ENCODE peak calls at places on chromosomes 4 and X, in seven cellular contexts. T, H, G, P, S, Z and B are unnamed samples.

GRCh38 chrX:110050885-110051284 is 48.0 kb downstream of the TMEM164 start:
- DNase-seq in H (no peak), Z (no peak), S (no peak), G (no peak), T (no peak), P (no peak), B (no peak)

GRCh38 chrX:20252392-20253231 is 14.1 kb downstream of the RPS6KA3 start:
- DNase-seq in Z (peak), T (peak), H (peak), P (no peak), G (peak), S (peak), B (peak)

GRCh38 chrX:49919617-49920016 is 2.8 kb upstream of the CLCN5 start:
- DNase-seq in P (peak), T (peak), G (peak), H (peak), S (peak), Z (no peak), B (peak)

GRCh38 chr4:152919826-152920225 is 16.3 kb upstream of the FHDC1 start:
- DNase-seq in H (no peak), S (no peak), Z (no peak), P (no peak), T (no peak), G (no peak), B (no peak)

GRCh38 chr4:133152801-133153526 is 3.9 kb downstream of the PCDH10 start:
- DNase-seq in G (peak), T (peak), S (peak), Z (no peak), P (no peak), H (no peak), B (peak)

GRCh38 chr4:181261279-181261678 is 981.9 kb upstream of the TENM3 start:
- DNase-seq in H (peak), Z (no peak), G (peak), P (peak), T (no peak), S (no peak), B (no peak)

GRCh38 chr4:73053974-73054480 is 15.5 kb downstream of the COX18 start:
- DNase-seq in T (no peak), P (no peak), S (no peak), Z (no peak), H (peak), G (no peak), B (no peak)

GRCh38 chr4:121736735-121737351 is 28.1 kb downstream of the SMIM43 start:
- DNase-seq in T (no peak), G (peak), S (peak), H (peak), Z (no peak), P (peak), B (peak)

GRCh38 chr4:53651142-53651720 is 59.9 kb upstream of the LNX1 start:
- DNase-seq in Z (no peak), G (no peak), P (no peak), S (no peak), H (peak), T (no peak), B (no peak)

GRCh38 chrX:143854006-143854405 is 29.9 kb upstream of the UBE2NL start:
- DNase-seq in G (no peak), P (no peak), H (peak), Z (no peak), T (no peak), S (no peak), B (peak)

DNA sequence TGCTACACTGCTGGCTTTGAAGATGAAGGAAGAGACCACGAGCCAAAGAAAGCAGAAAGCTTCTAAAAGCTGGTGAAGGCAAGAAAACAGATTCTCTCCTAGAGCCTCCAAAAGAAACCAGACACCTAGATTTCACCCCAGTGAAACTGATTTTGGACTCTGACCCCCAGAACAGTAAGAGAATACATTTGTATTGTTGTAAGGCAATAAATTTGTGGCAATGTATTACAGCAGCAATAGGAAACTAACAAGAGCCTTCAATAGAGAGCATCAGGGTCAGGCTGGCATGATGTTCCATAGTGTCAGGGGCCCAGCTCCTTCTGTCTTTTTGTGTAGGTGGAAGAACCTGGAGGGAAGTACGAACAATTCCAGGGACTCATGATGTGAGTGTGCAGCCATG is 6.1 kb upstream of the TEC start:
- DNase-seq in S (no peak), T (no peak), P (no peak), Z (no peak), H (no peak), G (no peak), B (no peak)
- H2AK5ac ChIP-seq in S (no peak), T (no peak), P (no peak), Z (no peak), H (no peak), G (no peak), B (no peak)

GRCh38 chr4:5894266-5894665 is 1.4 kb upstream of the CRMP1 start:
- DNase-seq in H (no peak), T (no peak), S (no peak), Z (no peak), G (no peak), P (no peak), B (no peak)
- H2AK5ac ChIP-seq in H (no peak), T (no peak), S (no peak), Z (no peak), G (no peak), P (peak), B (no peak)

GRCh38 chrX:107902721-107903120 is 77.1 kb downstream of the MID2 start:
- DNase-seq in T (no peak), Z (no peak), H (no peak), G (no peak), S (no peak), P (no peak), B (no peak)
- H2AK5ac ChIP-seq in T (no peak), Z (no peak), H (no peak), G (no peak), S (no peak), P (no peak), B (no peak)

GRCh38 chr4:7297374-7297773 is 105.0 kb downstream of the SORCS2 start:
- DNase-seq in S (no peak), P (no peak), Z (no peak), H (no peak), T (no peak), G (no peak), B (no peak)
- H2AK5ac ChIP-seq in S (no peak), P (peak), Z (no peak), H (no peak), T (no peak), G (no peak), B (no peak)

DNA sequence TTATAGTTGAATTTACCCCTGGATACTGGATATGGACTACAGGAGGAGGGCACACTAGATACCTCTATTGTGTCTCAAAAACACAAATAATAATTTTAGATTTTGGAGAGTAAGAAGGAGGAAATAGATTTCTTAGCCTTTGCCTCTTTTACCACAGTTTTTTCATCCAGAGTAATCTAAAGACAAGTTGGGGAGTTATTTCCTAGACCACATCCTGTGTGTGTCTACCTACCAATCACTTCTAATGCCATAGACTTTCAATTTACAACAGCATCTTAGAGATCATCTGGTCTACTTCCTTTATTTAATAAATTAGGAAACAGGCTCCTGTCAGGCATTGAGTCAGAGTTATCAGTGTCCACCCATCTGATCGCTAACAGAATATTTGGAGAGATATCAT is 191.5 kb downstream of the EDA start:
- DNase-seq in Z (no peak), T (no peak), S (no peak), G (no peak), H (no peak), P (no peak), B (no peak)
- H2AK5ac ChIP-seq in Z (no peak), T (no peak), S (no peak), G (no peak), H (no peak), P (no peak), B (no peak)

GRCh38 chr4:36020351-36020750 is 224.0 kb downstream of the ARAP2 start:
- DNase-seq in P (no peak), S (no peak), T (no peak), H (no peak), Z (no peak), G (no peak), B (no peak)
- H2AK5ac ChIP-seq in P (no peak), S (no peak), T (no peak), H (no peak), Z (no peak), G (no peak), B (no peak)

GRCh38 chr4:97411352-97411751 is 731.9 kb downstream of the STPG2 start:
- DNase-seq in S (no peak), H (no peak), P (no peak), G (no peak), T (no peak), Z (no peak), B (no peak)

DNA sequence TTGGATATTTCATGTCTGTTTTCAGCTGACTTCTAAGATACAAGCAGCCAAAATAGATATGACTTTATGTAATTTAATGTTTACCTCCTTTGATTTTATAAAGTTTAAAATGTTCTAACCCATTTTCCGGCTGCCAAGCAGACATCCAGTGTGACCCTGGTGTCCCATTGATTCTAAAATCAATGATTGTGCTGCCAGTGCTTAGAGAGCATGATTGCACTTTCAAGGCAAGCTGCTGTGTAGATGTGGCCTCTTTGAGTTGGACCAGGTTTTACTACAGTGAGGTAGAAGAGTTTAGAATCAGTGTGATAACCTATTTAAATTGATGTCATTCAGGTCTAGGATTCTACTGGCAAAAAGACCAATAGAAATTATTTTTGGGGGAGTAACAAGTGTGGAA is 730.9 kb downstream of the STPG2 start:
- DNase-seq in S (no peak), T (no peak), P (no peak), G (no peak), H (no peak), Z (no peak), B (no peak)
- H2AK5ac ChIP-seq in S (no peak), T (no peak), P (no peak), G (no peak), H (no peak), Z (no peak), B (no peak)

DNA sequence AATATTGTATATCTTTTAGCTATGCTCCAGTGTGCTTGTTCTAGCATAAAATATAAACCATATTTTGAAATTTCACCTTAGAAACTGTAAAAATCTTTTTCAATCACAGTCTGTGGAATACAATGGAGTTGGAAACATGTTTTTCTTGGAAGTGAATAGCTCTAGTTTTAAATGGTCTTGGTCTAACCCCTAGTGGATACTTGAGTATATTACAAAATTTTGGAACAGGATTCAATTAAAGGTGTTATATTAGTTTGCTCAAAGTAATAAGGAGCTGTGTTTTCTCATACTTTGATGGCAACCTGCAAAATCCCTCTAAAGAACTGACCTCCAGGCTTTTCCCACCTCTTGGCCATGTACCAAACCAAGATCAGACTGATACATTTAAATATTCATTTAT is 48.2 kb downstream of the STK26 start:
- DNase-seq in G (no peak), T (no peak), H (no peak), Z (no peak), P (no peak), S (no peak), B (peak)
- H2AK5ac ChIP-seq in G (no peak), T (no peak), H (no peak), Z (no peak), P (no peak), S (no peak), B (no peak)

DNA sequence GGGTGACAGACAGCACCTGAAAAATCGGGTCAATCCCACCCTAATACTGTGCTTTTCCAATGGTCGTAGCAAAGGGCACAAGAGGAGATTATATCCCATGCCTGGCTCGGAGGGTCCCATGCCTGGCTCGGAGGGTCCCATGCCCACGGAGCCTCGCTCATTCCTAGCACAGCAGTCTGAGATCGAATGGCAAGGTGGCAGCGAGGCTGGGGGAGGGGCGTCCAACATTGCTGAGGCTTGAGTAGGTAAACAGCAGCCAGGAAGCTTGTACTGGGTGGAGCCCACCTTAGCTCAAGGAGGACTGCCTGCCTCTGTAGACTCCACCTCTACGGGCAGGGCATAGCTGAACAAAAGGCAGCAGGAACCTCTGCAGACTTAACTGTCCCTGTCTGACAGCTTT is 365.1 kb downstream of the STPG2 start:
- DNase-seq in P (no peak), H (no peak), T (no peak), S (no peak), G (no peak), Z (no peak), B (no peak)
- H2AK5ac ChIP-seq in P (no peak), H (no peak), T (no peak), S (no peak), G (no peak), Z (no peak), B (no peak)

GRCh38 chrX:27966492-27966891 is 14.8 kb downstream of the DCAF8L1 start:
- DNase-seq in G (no peak), H (no peak), P (no peak), Z (no peak), S (no peak), T (no peak), B (no peak)
- H2AK5ac ChIP-seq in G (no peak), H (no peak), P (no peak), Z (no peak), S (no peak), T (no peak), B (no peak)